ENCODE peak calls at places on chromosomes 4 and X, in seven cellular contexts. Q, S, V, K, T, Y and J are unnamed samples. For H3K36me3, the result is how much of the 10 kb centered on the place peaks cover.

GRCh38 chr4:153785830-153786721 is 2.8 kb downstream of the SFRP2 start:
- DNase-seq in Q (no peak), S (peak), V (no peak), K (no peak), T (no peak), Y (no peak), J (no peak)

GRCh38 chr4:151770154-151770553 is 9.3 kb upstream of the GATB start:
- DNase-seq in Q (no peak), S (no peak), V (no peak), K (no peak), T (no peak), Y (no peak), J (no peak)

GRCh38 chrX:31227250-31227649 is 155.4 kb upstream of the FTHL17 start:
- DNase-seq in Q (no peak), S (no peak), V (no peak), K (no peak), T (peak), Y (no peak), J (no peak)

GRCh38 chrX:40173662-40174593 is 76.2 kb upstream of the BCOR start:
- DNase-seq in Q (peak), S (peak), V (peak), K (no peak), T (no peak), Y (peak), J (no peak)

GRCh38 chr4:56733352-56733751 is 52.3 kb upstream of the HOPX start:
- DNase-seq in Q (no peak), S (no peak), V (no peak), K (no peak), T (no peak), Y (no peak), J (no peak)

GRCh38 chrX:71917621-71918341 is 7.1 kb downstream of the NHSL2 start:
- DNase-seq in Q (no peak), S (no peak), V (no peak), K (no peak), T (no peak), Y (no peak), J (peak)

GRCh38 chrX:53288173-53288572 is 6.8 kb upstream of the IQSEC2 start:
- DNase-seq in Q (peak), S (no peak), V (no peak), K (no peak), T (peak), Y (peak), J (no peak)

GRCh38 chrX:68419934-68420333 is 13.4 kb downstream of the OPHN1 start:
- DNase-seq in Q (no peak), S (peak), V (no peak), K (no peak), T (no peak), Y (no peak), J (no peak)

GRCh38 chrX:144801786-144802185 is 445.5 kb upstream of the SPANXN1 start:
- DNase-seq in Q (no peak), S (no peak), V (no peak), K (no peak), T (peak), Y (no peak), J (no peak)

GRCh38 chr4:172323288-172323687 is 510.1 kb downstream of the GALNTL6 start:
- DNase-seq in Q (no peak), S (no peak), V (no peak), K (no peak), T (no peak), Y (no peak), J (no peak)

GRCh38 chr4:34181891-34182290 is 2062.4 kb downstream of the ARAP2 start:
- DNase-seq in Q (no peak), S (no peak), V (no peak), K (no peak), T (no peak), Y (no peak), J (no peak)

GRCh38 chr4:587671-588350 is 11.7 kb upstream of the TMEM271 start:
- DNase-seq in Q (no peak), S (no peak), V (no peak), K (no peak), T (no peak), Y (no peak), J (no peak)

GRCh38 chrX:154748712-154749339 is 2.1 kb downstream of the GAB3 start:
- DNase-seq in Q (no peak), S (peak), V (no peak), K (peak), T (peak), Y (no peak), J (no peak)

GRCh38 chrX:24485976-24486680 is 21.0 kb downstream of the PDK3 start:
- DNase-seq in Q (no peak), S (no peak), V (no peak), K (no peak), T (no peak), Y (no peak), J (no peak)

GRCh38 chr4:176335421-176335820 is 15.7 kb downstream of the SPCS3 start:
- DNase-seq in Q (no peak), S (no peak), V (no peak), K (no peak), T (no peak), Y (no peak), J (no peak)

DNA sequence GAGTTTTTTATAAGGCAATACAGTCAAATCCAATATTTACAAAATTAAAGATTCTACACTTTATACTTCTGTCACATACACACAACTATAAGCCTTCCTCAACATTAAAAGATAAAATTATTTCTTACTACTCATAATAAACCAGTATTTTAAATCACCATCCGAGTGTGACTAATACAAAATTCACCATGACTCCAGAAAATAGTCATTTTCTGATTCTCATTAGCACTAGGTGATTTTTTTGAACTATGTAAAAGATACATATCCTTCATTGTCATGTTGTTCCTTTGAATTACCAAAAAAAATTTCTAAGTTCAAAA is 641 bp upstream of the SLC7A11 start:
- DNase-seq in Q (no peak), S (peak), V (no peak), K (no peak), T (no peak), Y (no peak), J (no peak)
- H3K4me3 ChIP-seq in Q (peak), S (peak), V (peak), K (peak), T (peak), Y (peak), J (peak)

DNA sequence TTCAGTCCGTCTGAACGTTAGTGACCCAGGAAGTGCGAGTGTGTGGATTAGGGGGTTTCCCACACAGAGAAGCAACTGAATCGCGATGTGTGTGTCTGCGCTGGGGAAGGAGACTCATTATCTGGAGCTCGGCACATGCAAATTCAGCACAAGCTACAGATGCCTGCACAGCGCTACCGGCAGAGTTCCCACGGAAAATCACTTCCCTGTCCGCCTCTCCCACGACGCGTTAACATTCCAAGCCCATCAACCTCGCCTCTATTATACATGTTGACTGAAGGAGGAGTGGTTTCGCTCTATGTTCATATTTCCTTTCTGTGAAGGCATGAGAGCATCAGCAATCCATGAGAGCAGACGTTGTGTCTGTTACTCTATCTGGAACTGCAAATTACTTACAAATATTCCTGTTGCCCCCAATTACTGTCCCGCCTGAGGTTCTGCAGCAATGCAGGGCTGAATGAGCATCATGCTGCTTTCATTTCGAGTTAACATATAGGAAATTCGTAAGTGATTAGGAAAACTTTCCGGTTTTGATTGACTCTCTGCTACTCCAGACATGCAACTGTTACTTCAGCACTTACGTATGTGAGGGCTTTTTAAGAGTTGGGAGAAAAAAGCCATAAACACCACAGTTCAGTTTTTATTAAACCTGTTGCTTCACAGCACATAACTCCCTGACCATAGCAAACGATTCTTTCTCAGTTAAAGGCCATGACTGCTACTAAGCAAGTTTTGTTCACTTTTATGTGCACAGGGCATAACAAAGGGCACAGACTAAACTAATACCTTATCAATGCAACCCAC is 15.0 kb upstream of the MTNR1A start:
- DNase-seq in Q (no peak), S (no peak), V (no peak), K (no peak), T (peak), Y (no peak), J (peak)
- H3K36me3 ChIP-seq in Q (under half), S (under half), V (under half), K (under half), T (under half), Y (under half), J (under half)

DNA sequence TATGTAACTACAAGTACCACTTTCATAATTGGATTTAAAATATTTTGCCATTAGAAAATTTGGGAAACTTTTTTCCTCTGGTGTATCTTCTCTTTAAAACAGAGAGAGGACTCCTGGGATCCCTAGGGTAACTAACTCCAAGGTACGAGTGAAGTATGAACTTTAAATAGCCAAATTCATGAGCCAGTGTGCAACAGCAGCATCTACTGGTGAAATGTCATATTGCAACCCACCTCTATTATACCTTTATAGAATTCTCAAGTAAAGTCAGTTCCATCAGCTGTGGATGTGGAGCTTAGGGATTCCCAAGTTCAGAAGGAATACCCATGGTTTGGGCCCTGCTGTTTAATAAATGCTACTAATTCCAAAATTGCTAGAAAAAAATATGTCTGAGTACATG is 282.7 kb upstream of the TAPT1 start:
- DNase-seq in Q (no peak), S (no peak), V (no peak), K (no peak), T (peak), Y (no peak), J (no peak)
- TF ChIP-seq CTCF in Q (no peak), S (peak), V (no peak), K (no peak), T (peak), Y (peak), J (peak)

GRCh38 chr4:38757945-38758344 is 24.8 kb downstream of the TLR10 start:
- DNase-seq in Q (no peak), S (peak), V (no peak), K (no peak), T (no peak), Y (no peak), J (no peak)

GRCh38 chr4:38747629-38748028 is 35.2 kb downstream of the TLR10 start:
- DNase-seq in Q (no peak), S (no peak), V (no peak), K (no peak), T (no peak), Y (no peak), J (no peak)

GRCh38 chr4:38751341-38752043 is 31.3 kb downstream of the TLR10 start:
- DNase-seq in Q (no peak), S (peak), V (no peak), K (no peak), T (no peak), Y (no peak), J (no peak)

GRCh38 chr4:38753021-38753806 is 29.6 kb downstream of the TLR10 start:
- DNase-seq in Q (peak), S (no peak), V (peak), K (peak), T (peak), Y (peak), J (peak)

GRCh38 chr4:38752393-38752961 is 30.3 kb downstream of the TLR10 start:
- DNase-seq in Q (no peak), S (peak), V (no peak), K (no peak), T (peak), Y (no peak), J (peak)
- H3K4me3 ChIP-seq in Q (no peak), S (peak), V (no peak), K (peak), T (peak), Y (peak), J (peak)

GRCh38 chr4:128856246-128856645 is 46.7 kb downstream of the JADE1 start:
- DNase-seq in Q (no peak), S (no peak), V (no peak), K (no peak), T (no peak), Y (no peak), J (no peak)
- H3K36me3 ChIP-seq in Q (half or more), S (under half), V (half or more), K (under half), T (under half), Y (half or more), J (under half)